ENCODE peak calls at places on chromosome 6, in six cellular contexts. O is fibroblast of the aortic adventitia, A is astrocyte of the spinal cord, N is pancreas, Q is adipocyte, W is progenitor cell of endocrine pancreas. U is an unnamed sample.

GRCh38 chr6:168554898-168555617 is 114.1 kb downstream of the SMOC2 start:
- DNase-seq in O (no peak), A (no peak), N (no peak), Q (no peak), W (no peak), U (no peak)

GRCh38 chr6:26045939-26046368 is 41.3 kb upstream of the HFE start:
- DNase-seq in O (no peak), A (no peak), N (no peak), Q (no peak), W (no peak), U (no peak)

GRCh38 chr6:90274481-90275030 is 22.1 kb downstream of the BACH2 start:
- DNase-seq in O (no peak), A (no peak), N (no peak), Q (no peak), W (no peak), U (no peak)

GRCh38 chr6:162962093-162962492 is 234.3 kb downstream of the PACRG start:
- DNase-seq in O (no peak), A (peak), N (no peak), Q (no peak), W (no peak), U (no peak)

GRCh38 chr6:111718990-111719389 is 113.3 kb upstream of the TRAF3IP2 start:
- DNase-seq in O (peak), A (no peak), N (no peak), Q (peak), W (no peak), U (no peak)

GRCh38 chr6:155121699-155122098 is 126.6 kb downstream of the TIAM2 start:
- DNase-seq in O (peak), A (no peak), N (no peak), Q (peak), W (no peak), U (no peak)

GRCh38 chr6:143270026-143270425 is 180.5 kb downstream of the ADAT2 start:
- DNase-seq in O (peak), A (peak), N (no peak), Q (peak), W (no peak), U (no peak)

GRCh38 chr6:147033267-147033666 is 170.9 kb upstream of the STXBP5 start:
- DNase-seq in O (no peak), A (no peak), N (no peak), Q (peak), W (no peak), U (no peak)

GRCh38 chr6:168305091-168305749 is 14.4 kb downstream of the DACT2 start:
- DNase-seq in O (no peak), A (no peak), N (no peak), Q (no peak), W (no peak), U (no peak)

GRCh38 chr6:155264704-155265320 is 999 bp downstream of the CLDN20 start:
- DNase-seq in O (peak), A (no peak), N (no peak), Q (peak), W (no peak), U (no peak)

GRCh38 chr6:6688951-6689350 is 100.4 kb downstream of the LY86 start:
- DNase-seq in O (peak), A (no peak), N (no peak), Q (no peak), W (no peak), U (no peak)

GRCh38 chr6:106154326-106154725 is 68.2 kb downstream of the PRDM1 start:
- DNase-seq in O (no peak), A (no peak), N (no peak), Q (no peak), W (no peak), U (no peak)

GRCh38 chr6:26311385-26312095 is 53.5 kb upstream of the BTN3A2 start:
- DNase-seq in O (peak), A (peak), N (no peak), Q (peak), W (no peak), U (peak)

GRCh38 chr6:44009425-44010321 is 117.6 kb downstream of the MRPL14 start:
- DNase-seq in O (peak), A (peak), N (no peak), Q (no peak), W (no peak), U (no peak)

GRCh38 chr6:28161410-28162079 is 19.9 kb downstream of the ZKSCAN8 start:
- DNase-seq in O (peak), A (peak), N (peak), Q (peak), W (peak), U (peak)

GRCh38 chr6:38638941-38639497 is 710 bp downstream of the BTBD9 start:
- DNase-seq in O (peak), A (peak), N (no peak), Q (peak), W (peak), U (no peak)

GRCh38 chr6:6775074-6775473 is 186.6 kb downstream of the LY86 start:
- DNase-seq in O (no peak), A (no peak), N (no peak), Q (no peak), W (no peak), U (no peak)

GRCh38 chr6:160137989-160138835 is 16.6 kb downstream of the SLC22A1 start:
- DNase-seq in O (peak), A (peak), N (peak), Q (peak), W (peak), U (peak)

GRCh38 chr6:6886160-6886885 is 221.4 kb upstream of the RREB1 start:
- DNase-seq in O (no peak), A (no peak), N (no peak), Q (no peak), W (no peak), U (no peak)

GRCh38 chr6:85498596-85499258 is 48.8 kb downstream of the NT5E start:
- DNase-seq in O (peak), A (peak), N (no peak), Q (peak), W (no peak), U (no peak)

GRCh38 chr6:166583230-166583629 is 3.2 kb downstream of the RAMACL start:
- DNase-seq in O (no peak), A (no peak), N (no peak), Q (no peak), W (no peak), U (no peak)

U was measured in ovary.